ENCODE peak calls at places on chromosomes 3 and 15, in four cellular contexts. U is sciatic nerve; E is heart left ventricle; V is CD4-positive, alpha-beta T cell. X is an unnamed sample.

GRCh38 chr15:85625856-85626255 is 168.9 kb downstream of the KLHL25 start:
- ATAC-seq in U (no peak), E (no peak), V (peak; percentile 75), X (peak; percentile 45)

GRCh38 chr3:55507808-55508207 is 20.7 kb upstream of the WNT5A start:
- ATAC-seq in U (no peak), E (no peak), V (no peak), X (no peak)

GRCh38 chr3:71581981-71582611 is 1.4 kb downstream of the FOXP1 start:
- ATAC-seq in U (peak; percentile 23), E (peak; percentile 4), V (no peak), X (peak; percentile 53)

GRCh38 chr3:142947352-142947751 is 16.1 kb downstream of the PAQR9 start:
- ATAC-seq in U (no peak), E (no peak), V (no peak), X (no peak)

GRCh38 chr3:188722963-188723362 is 448.8 kb upstream of the TPRG1 start:
- ATAC-seq in U (no peak), E (no peak), V (no peak), X (no peak)

GRCh38 chr3:5321941-5322340 is 134.4 kb downstream of the EDEM1 start:
- ATAC-seq in U (no peak), E (no peak), V (no peak), X (no peak)

GRCh38 chr3:119580148-119580760 is 962 bp downstream of the ADPRH start:
- ATAC-seq in U (peak; percentile 83), E (no peak), V (peak; percentile 26), X (peak; percentile 85)

GRCh38 chr3:27590437-27591320 is 106.5 kb upstream of the SLC4A7 start:
- ATAC-seq in U (peak; percentile 90), E (peak; percentile 57), V (no peak), X (peak; percentile 74)

GRCh38 chr15:29692527-29692926 is 129.7 kb downstream of the TJP1 start:
- ATAC-seq in U (no peak), E (no peak), V (no peak), X (no peak)

GRCh38 chr15:68584704-68585573 is 6.1 kb downstream of the CORO2B start:
- ATAC-seq in U (no peak), E (no peak), V (no peak), X (no peak)

GRCh38 chr3:150149651-150150051 is 179.0 kb upstream of the PFN2 start:
- ATAC-seq in U (no peak), E (peak; percentile 76), V (no peak), X (no peak)

GRCh38 chr15:59366368-59367021 is 6.2 kb downstream of the MYO1E start:
- ATAC-seq in U (no peak), E (peak; percentile 40), V (no peak), X (no peak)

GRCh38 chr3:185519021-185519420 is 20.2 kb upstream of the TMEM41A start:
- ATAC-seq in U (no peak), E (no peak), V (no peak), X (no peak)

GRCh38 chr3:183449391-183449790 is 21.0 kb upstream of the MCF2L2 start:
- ATAC-seq in U (peak; percentile 45), E (peak; percentile 35), V (no peak), X (no peak)

GRCh38 chr15:59295742-59296090 is 77.0 kb downstream of the MYO1E start:
- ATAC-seq in U (peak; percentile 13), E (no peak), V (no peak), X (no peak)

GRCh38 chr3:148955544-148956346 is 35.6 kb upstream of the GYG1 start:
- ATAC-seq in U (peak; percentile 96), E (peak; percentile 75), V (no peak), X (no peak)

GRCh38 chr15:94743668-94744067 is 512.3 kb downstream of the MCTP2 start:
- ATAC-seq in U (no peak), E (no peak), V (no peak), X (no peak)

GRCh38 chr15:67087507-67088172 is 22.2 kb downstream of the SMAD3 start:
- ATAC-seq in U (no peak), E (no peak), V (no peak), X (no peak)

GRCh38 chr3:139520028-139520737 is 19.4 kb downstream of the RBP1 start:
- ATAC-seq in U (peak; percentile 84), E (no peak), V (no peak), X (no peak)

GRCh38 chr3:23748398-23749110 is 57.2 kb upstream of the UBE2E1 start:
- ATAC-seq in U (peak; percentile 57), E (no peak), V (no peak), X (peak; percentile 59)